ENCODE peak calls at places on chromosome 9, in nine cellular contexts. F is bronchial epithelial cell, P is D341Med, B is mesothelial cell of epicardium, D is erythroblast, M is foreskin fibroblast, E is T-helper 9 cell, G is Ammon's horn, I is germinal center. N is an unnamed sample.
A peak's percentile ranks its signal among the peaks of the same experiment; 100 is the strongest.

GRCh38 chr9:119273984-119274665 is 95.1 kb downstream of the BRINP1 start:
- DNase-seq in F (no peak), E (no peak), I (no peak), G (no peak), D (no peak), P (no peak), B (no peak), M (no peak), N (no peak)

GRCh38 chr9:105251133-105251532 is 6.7 kb downstream of the SLC44A1 start:
- DNase-seq in B (no peak), G (no peak), M (no peak), E (no peak), F (no peak), P (no peak), I (no peak), D (no peak), N (no peak)

GRCh38 chr9:87592554-87593394 is 95.1 kb downstream of the DAPK1 start:
- DNase-seq in D (no peak), F (peak; percentile 23), B (no peak), M (peak; percentile 46), I (no peak), P (no peak), G (no peak), E (no peak), N (no peak)

GRCh38 chr9:4590430-4591122 is 71.5 kb upstream of the PLPP6 start:
- DNase-seq in F (no peak), D (no peak), E (no peak), P (no peak), I (no peak), B (no peak), M (no peak), G (no peak), N (no peak)

GRCh38 chr9:3948826-3949578 is 350.9 kb downstream of the GLIS3 start:
- DNase-seq in D (no peak), E (no peak), P (no peak), G (no peak), B (no peak), I (no peak), M (peak; percentile 52), F (no peak), N (no peak)

GRCh38 chr9:115204827-115205506 is 87.0 kb upstream of the TNC start:
- DNase-seq in G (no peak), P (no peak), M (peak; percentile 84), D (no peak), F (peak; percentile 96), E (no peak), B (no peak), I (no peak), N (no peak)

GRCh38 chr9:72127753-72128152 is 21.5 kb upstream of the GDA start:
- DNase-seq in I (no peak), F (no peak), E (no peak), G (no peak), P (no peak), D (no peak), M (no peak), B (no peak), N (no peak)

GRCh38 chr9:96875460-96876142 is 21.3 kb upstream of the ZNF782 start:
- DNase-seq in G (peak; percentile 78), B (peak; percentile 81), M (peak; percentile 55), D (peak; percentile 68), F (peak; percentile 71), E (no peak), I (peak; percentile 64), P (peak; percentile 89), N (peak; percentile 89)

GRCh38 chr9:83933804-83934203 is 12.6 kb upstream of the KIF27 start:
- DNase-seq in P (no peak), M (peak; percentile 71), E (no peak), D (no peak), G (no peak), B (no peak), F (peak; percentile 78), I (no peak), N (no peak)

GRCh38 chr9:134413890-134414731 is 87.9 kb downstream of the RXRA start:
- DNase-seq in E (no peak), F (peak; percentile 83), M (peak; percentile 47), B (peak; percentile 44), I (no peak), P (no peak), D (no peak), G (peak; percentile 50), N (peak; percentile 90)

GRCh38 chr9:91474656-91475055 is 51.0 kb upstream of the NFIL3 start:
- DNase-seq in B (no peak), P (no peak), M (no peak), G (no peak), E (no peak), F (peak; percentile 57), I (no peak), D (no peak), N (no peak)

GRCh38 chr9:17349816-17350215 is 215.0 kb downstream of the CNTLN start:
- DNase-seq in F (peak; percentile 7), P (no peak), D (no peak), B (no peak), E (no peak), I (no peak), M (peak; percentile 11), G (no peak), N (no peak)

GRCh38 chr9:5364294-5364990 is 24.8 kb upstream of the RLN1 start:
- DNase-seq in M (peak; percentile 40), G (no peak), F (peak; percentile 40), B (no peak), E (no peak), P (no peak), D (no peak), I (no peak), N (no peak)

GRCh38 chr9:126144617-126145456 is 181.8 kb upstream of the MVB12B start:
- DNase-seq in F (no peak), B (no peak), P (no peak), D (no peak), E (no peak), G (no peak), M (no peak), I (no peak), N (peak; percentile 66)

GRCh38 chr9:97307091-97307490 is 368 bp upstream of the CCDC180 start:
- DNase-seq in G (peak; percentile 85), I (no peak), M (peak; percentile 41), E (no peak), P (no peak), F (peak; percentile 21), B (peak; percentile 54), D (peak; percentile 86), N (no peak)

GRCh38 chr9:31587176-31587575 is 797.3 kb upstream of the ACO1 start:
- DNase-seq in P (no peak), F (peak; percentile 54), E (no peak), G (no peak), I (no peak), B (no peak), D (no peak), M (no peak), N (no peak)

GRCh38 chr9:87678650-87679355 is 47.1 kb upstream of the CTSL start:
- DNase-seq in P (peak; percentile 52), B (no peak), M (peak; percentile 66), G (peak; percentile 83), F (peak; percentile 61), D (peak; percentile 85), E (peak; percentile 11), I (peak; percentile 25), N (no peak)

GRCh38 chr9:116323012-116323411 is 169.4 kb downstream of the PAPPA start:
- DNase-seq in B (no peak), D (no peak), P (no peak), E (no peak), F (no peak), I (no peak), M (no peak), G (no peak), N (no peak)

GRCh38 chr9:3528466-3528865 is 2.7 kb upstream of the RFX3 start:
- DNase-seq in D (peak; percentile 78), M (no peak), G (no peak), E (peak; percentile 8), F (no peak), P (no peak), B (no peak), I (no peak), N (no peak)

GRCh38 chr9:134526798-134527492 is 114.7 kb upstream of the COL5A1 start:
- DNase-seq in M (no peak), G (no peak), F (no peak), E (no peak), I (no peak), D (no peak), B (no peak), P (no peak), N (no peak)

GRCh38 chr9:113955076-113955752 is 79.1 kb downstream of the ZNF618 start:
- DNase-seq in B (no peak), E (no peak), M (peak; percentile 51), G (no peak), F (no peak), I (no peak), D (no peak), P (no peak), N (no peak)

GRCh38 chr9:21796768-21797167 is 5.7 kb upstream of the MTAP start:
- DNase-seq in D (no peak), M (no peak), G (no peak), I (no peak), P (no peak), E (no peak), B (no peak), F (peak; percentile 94), N (no peak)

GRCh38 chr9:87479801-87480201 is 17.9 kb upstream of the DAPK1 start:
- DNase-seq in B (no peak), P (no peak), E (no peak), M (no peak), I (peak; percentile 19), F (no peak), G (peak; percentile 71), D (peak; percentile 15), N (no peak)

GRCh38 chr9:71524996-71525580 is 243.2 kb downstream of the CEMIP2 start:
- DNase-seq in F (no peak), G (no peak), B (no peak), M (no peak), I (no peak), P (no peak), E (no peak), D (no peak), N (no peak)

GRCh38 chr9:10785255-10785654 is 172.5 kb upstream of the PTPRD start:
- DNase-seq in D (no peak), E (no peak), I (no peak), M (no peak), B (no peak), P (no peak), F (peak; percentile 29), G (no peak), N (no peak)

GRCh38 chr9:95003694-95004451 is 277.4 kb downstream of the AOPEP start:
- DNase-seq in E (no peak), P (peak; percentile 68), M (peak; percentile 47), B (no peak), G (peak; percentile 37), I (peak; percentile 13), F (no peak), D (peak; percentile 36), N (peak; percentile 88)

GRCh38 chr9:18606831-18607230 is 132.9 kb downstream of the ADAMTSL1 start:
- DNase-seq in P (no peak), F (no peak), M (no peak), D (no peak), B (no peak), G (no peak), E (no peak), I (no peak), N (no peak)

GRCh38 chr9:72268961-72269360 is 96.0 kb downstream of the ZFAND5 start:
- DNase-seq in B (no peak), F (no peak), D (no peak), G (no peak), E (no peak), P (no peak), M (no peak), I (no peak), N (no peak)

GRCh38 chr9:75895112-75895511 is 4.6 kb downstream of the PCSK5 start:
- DNase-seq in F (no peak), B (no peak), I (no peak), M (no peak), P (no peak), G (no peak), D (no peak), E (no peak), N (no peak)

GRCh38 chr9:95102001-95102433 is 215.5 kb downstream of the FANCC start:
- DNase-seq in B (no peak), M (no peak), E (no peak), F (peak; percentile 96), I (no peak), D (no peak), P (no peak), G (peak; percentile 94), N (no peak)

GRCh38 chr9:120965344-120966004 is 38.9 kb upstream of the TRAF1 start:
- DNase-seq in G (peak; percentile 81), I (no peak), B (no peak), E (no peak), M (no peak), F (no peak), P (no peak), D (no peak), N (no peak)

N was measured in osteocyte.